ENCODE peak calls at places on chromosomes 13 and 19, in seven cellular contexts. R is endothelial cell of umbilical vein; F is body of pancreas; O is CD8-positive, alpha-beta T cell; I is heart left ventricle; J is pancreas; H is thoracic aorta. Q is an unnamed sample. For H3K4me1, the result is how much of the 10 kb centered on the place peaks cover.

GRCh38 chr13:98664047-98664446 is 87.1 kb upstream of the STK24 start:
- DNase-seq in R (no peak), J (no peak), H (no peak), F (no peak), O (no peak), I (no peak), Q (peak)

GRCh38 chr13:42214445-42214844 is 57.5 kb upstream of the AKAP11 start:
- DNase-seq in F (no peak), J (no peak), O (no peak), H (no peak), R (no peak), I (no peak), Q (peak)

GRCh38 chr13:32902898-32903297 is 113.3 kb upstream of the KL start:
- DNase-seq in H (peak), I (peak), R (no peak), O (no peak), F (peak), J (no peak), Q (no peak)

GRCh38 chr19:14248578-14249011 is 42.6 kb upstream of the ADGRL1 start:
- DNase-seq in J (peak), O (peak), R (peak), I (peak), H (no peak), F (no peak), Q (no peak)

GRCh38 chr19:44925114-44925891 is 10.9 kb downstream of the APOC1 start:
- DNase-seq in I (peak), J (peak), F (no peak), H (no peak), O (no peak), R (no peak), Q (no peak)

GRCh38 chr13:35714096-35714495 is 237.6 kb upstream of the MAB21L1 start:
- DNase-seq in I (no peak), R (no peak), H (no peak), F (no peak), J (no peak), O (no peak), Q (peak)

GRCh38 chr13:20848203-20848602 is 54.3 kb downstream of the XPO4 start:
- DNase-seq in R (no peak), O (no peak), F (no peak), J (no peak), I (no peak), H (no peak), Q (no peak)

GRCh38 chr19:42352216-42352892 is 26.9 kb downstream of the MEGF8 start:
- DNase-seq in J (peak), O (no peak), I (no peak), H (no peak), F (no peak), R (no peak), Q (no peak)

GRCh38 chr13:26213982-26214381 is 8.1 kb downstream of the RNF6 start:
- DNase-seq in R (no peak), F (no peak), J (no peak), I (no peak), H (no peak), O (no peak), Q (no peak)

GRCh38 chr19:30444253-30444671 is 72.1 kb downstream of the ZNF536 start:
- DNase-seq in J (no peak), O (no peak), H (no peak), F (no peak), I (no peak), R (no peak), Q (no peak)

GRCh38 chr13:97781891-97782305 is 171.6 kb upstream of the IPO5 start:
- DNase-seq in I (no peak), R (no peak), J (no peak), F (no peak), O (no peak), H (no peak), Q (no peak)

GRCh38 chr13:68124437-68125086 is 894.4 kb upstream of the PCDH9 start:
- DNase-seq in O (no peak), I (no peak), R (no peak), F (no peak), H (no peak), J (no peak), Q (peak)

GRCh38 chr19:49857834-49858590 is 7.1 kb downstream of the PTOV1 start:
- DNase-seq in R (no peak), F (no peak), O (no peak), J (peak), H (no peak), I (peak), Q (no peak)

GRCh38 chr13:47069133-47069532 is 172.3 kb upstream of the HTR2A start:
- DNase-seq in R (no peak), F (no peak), O (no peak), J (no peak), I (no peak), H (no peak), Q (no peak)

GRCh38 chr19:444677-445210 is 16.1 kb downstream of the SHC2 start:
- DNase-seq in R (no peak), H (no peak), J (peak), F (no peak), I (no peak), O (no peak), Q (no peak)

GRCh38 chr13:97122381-97122996 is 99.6 kb upstream of the MBNL2 start:
- DNase-seq in R (peak), O (no peak), F (no peak), J (no peak), H (no peak), I (no peak), Q (peak)

GRCh38 chr13:101205408-101205807 is 210.9 kb downstream of the NALCN start:
- DNase-seq in F (no peak), J (no peak), H (no peak), O (no peak), I (no peak), R (no peak), Q (no peak)

GRCh38 chr19:10005632-10006334 is 4.5 kb downstream of the COL5A3 start:
- DNase-seq in H (no peak), J (no peak), R (no peak), I (no peak), O (no peak), F (no peak), Q (no peak)

GRCh38 chr19:53365134-53365898 is at the start of gene ZNF525:
- DNase-seq in F (peak), O (peak), H (peak), R (peak), J (peak), I (peak), Q (peak)

GRCh38 chr19:7924651-7925170 is 1.2 kb downstream of the CTXN1 start:
- DNase-seq in I (no peak), R (no peak), F (no peak), J (peak), O (no peak), H (no peak), Q (no peak)

GRCh38 chr19:7923295-7924191 is 2.4 kb downstream of the CTXN1 start:
- DNase-seq in O (no peak), F (no peak), R (no peak), J (peak), I (no peak), H (no peak), Q (no peak)

GRCh38 chr19:7922841-7923205 is 2.7 kb downstream of the SNAPC2 start:
- DNase-seq in H (no peak), J (no peak), I (no peak), O (no peak), R (no peak), F (no peak), Q (no peak)

GRCh38 chr19:7925171-7925837 is 631 bp downstream of the CTXN1 start:
- DNase-seq in R (peak), I (peak), O (peak), F (peak), H (no peak), J (peak), Q (no peak)

GRCh38 chr19:7924241-7924640 is 1.7 kb downstream of the CTXN1 start:
- DNase-seq in J (no peak), H (no peak), I (no peak), O (no peak), F (no peak), R (no peak), Q (no peak)
- H3K4me1 ChIP-seq in J (under half), H (half or more), I (under half), O (under half), F (half or more), R (under half), Q (under half)

DNA sequence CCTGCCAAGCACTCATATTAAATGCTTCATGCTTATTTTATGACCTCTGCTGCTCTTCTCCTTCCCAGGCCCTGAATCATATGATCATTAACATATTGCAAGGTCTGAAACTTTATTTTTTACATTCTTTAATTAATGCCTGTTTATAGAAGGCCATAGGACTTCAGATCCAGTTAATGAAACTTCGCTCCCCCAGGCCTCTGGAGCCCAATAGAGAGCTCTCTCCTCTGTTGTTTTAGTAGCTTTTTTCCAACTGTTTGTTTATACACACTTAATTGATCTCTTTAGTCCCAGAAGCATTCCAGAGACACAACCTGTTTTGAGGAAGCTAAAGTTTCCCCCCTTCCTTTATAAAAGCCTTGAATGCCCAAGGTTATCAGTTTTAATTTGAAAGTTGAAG is 68.3 kb downstream of the DACH1 start:
- DNase-seq in F (no peak), R (no peak), J (no peak), I (no peak), O (no peak), H (no peak), Q (no peak)
- H3K4me1 ChIP-seq in F (under half), R (under half), J (under half), I (under half), O (under half), H (under half), Q (under half)

GRCh38 chr19:17243340-17243853 is 2.3 kb downstream of the NR2F6 start:
- DNase-seq in J (peak), H (no peak), R (no peak), I (no peak), O (no peak), F (peak), Q (no peak)
- H3K4me1 ChIP-seq in J (under half), H (under half), R (under half), I (under half), O (under half), F (half or more), Q (under half)

GRCh38 chr13:23623394-23623793 is 53.2 kb downstream of the TNFRSF19 start:
- DNase-seq in I (no peak), R (no peak), H (no peak), F (no peak), O (no peak), J (no peak), Q (no peak)
- H3K4me1 ChIP-seq in I (under half), R (under half), H (under half), F (under half), O (under half), J (under half), Q (under half)

GRCh38 chr19:18470153-18470552 is 32.2 kb upstream of the ISYNA1 start:
- DNase-seq in I (no peak), O (no peak), R (peak), J (peak), H (no peak), F (no peak), Q (no peak)
- H3K4me1 ChIP-seq in I (under half), O (under half), R (under half), J (under half), H (half or more), F (half or more), Q (under half)

GRCh38 chr19:2079076-2079864 is 16.9 kb downstream of the MOB3A start:
- DNase-seq in I (no peak), F (no peak), J (no peak), H (no peak), O (no peak), R (no peak), Q (no peak)

GRCh38 chr19:2081873-2082810 is 14.0 kb downstream of the MOB3A start:
- DNase-seq in O (peak), J (no peak), H (no peak), R (no peak), F (no peak), I (no peak), Q (no peak)

GRCh38 chr19:2077833-2078619 is 18.1 kb downstream of the MOB3A start:
- DNase-seq in F (no peak), I (no peak), H (no peak), O (no peak), J (no peak), R (no peak), Q (no peak)

GRCh38 chr19:2079865-2080301 is 16.2 kb downstream of the MOB3A start:
- DNase-seq in F (no peak), O (no peak), J (peak), R (no peak), H (no peak), I (no peak), Q (no peak)

GRCh38 chr19:2080336-2080988 is 15.7 kb downstream of the MOB3A start:
- DNase-seq in I (no peak), R (no peak), O (no peak), H (no peak), F (no peak), J (no peak), Q (peak)
- H3K4me1 ChIP-seq in I (under half), R (under half), O (under half), H (under half), F (under half), J (under half), Q (under half)

GRCh38 chr19:8460516-8461298 is 15.9 kb downstream of the HNRNPM start:
- DNase-seq in F (no peak), O (no peak), J (no peak), I (no peak), R (no peak), H (no peak), Q (no peak)
- H3K4me1 ChIP-seq in F (half or more), O (under half), J (half or more), I (half or more), R (under half), H (half or more), Q (under half)

DNA sequence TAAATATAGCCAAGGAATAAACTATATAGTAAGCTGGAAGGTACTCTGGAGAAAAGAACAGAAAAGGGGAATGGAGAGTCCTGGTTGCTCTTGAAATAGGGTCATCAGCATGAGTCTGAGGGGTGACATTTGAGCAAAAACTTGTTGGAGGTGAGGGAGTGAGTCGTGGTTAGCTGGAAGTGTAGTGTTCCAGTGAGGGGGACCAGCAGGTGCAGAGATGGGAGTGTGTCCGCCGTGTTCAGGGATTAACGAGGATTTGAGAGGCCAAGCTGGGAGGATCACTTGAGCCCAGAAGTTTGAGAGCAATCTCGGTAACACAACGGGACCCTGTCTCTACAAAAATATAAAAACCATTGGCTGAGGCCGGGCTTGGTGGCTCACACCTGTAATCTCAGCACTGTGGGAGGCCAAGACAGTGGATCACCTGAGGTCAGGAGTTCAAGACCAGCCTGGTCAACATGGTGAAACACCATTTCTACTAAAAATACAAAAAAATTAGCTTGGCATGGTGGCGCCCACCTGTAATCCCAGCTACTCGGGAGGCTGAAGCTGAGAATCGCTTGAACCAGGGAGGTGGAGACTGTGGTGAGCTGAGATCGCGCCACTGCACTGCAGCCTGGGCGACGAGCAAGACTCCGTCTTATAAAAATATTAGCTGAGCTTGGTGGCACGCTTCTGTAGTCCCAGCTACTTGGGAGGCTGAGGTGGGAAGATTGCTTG is 1.1 kb downstream of the SUPT5H start:
- DNase-seq in H (no peak), O (no peak), I (no peak), F (no peak), R (no peak), J (no peak), Q (no peak)
- H3K4me1 ChIP-seq in H (under half), O (under half), I (under half), F (under half), R (under half), J (under half), Q (under half)

GRCh38 chr19:7349231-7349591 is 474 bp downstream of the ARHGEF18 start:
- DNase-seq in O (no peak), H (no peak), J (no peak), I (no peak), R (no peak), F (no peak), Q (no peak)
- H3K4me1 ChIP-seq in O (half or more), H (under half), J (under half), I (under half), R (under half), F (under half), Q (under half)

DNA sequence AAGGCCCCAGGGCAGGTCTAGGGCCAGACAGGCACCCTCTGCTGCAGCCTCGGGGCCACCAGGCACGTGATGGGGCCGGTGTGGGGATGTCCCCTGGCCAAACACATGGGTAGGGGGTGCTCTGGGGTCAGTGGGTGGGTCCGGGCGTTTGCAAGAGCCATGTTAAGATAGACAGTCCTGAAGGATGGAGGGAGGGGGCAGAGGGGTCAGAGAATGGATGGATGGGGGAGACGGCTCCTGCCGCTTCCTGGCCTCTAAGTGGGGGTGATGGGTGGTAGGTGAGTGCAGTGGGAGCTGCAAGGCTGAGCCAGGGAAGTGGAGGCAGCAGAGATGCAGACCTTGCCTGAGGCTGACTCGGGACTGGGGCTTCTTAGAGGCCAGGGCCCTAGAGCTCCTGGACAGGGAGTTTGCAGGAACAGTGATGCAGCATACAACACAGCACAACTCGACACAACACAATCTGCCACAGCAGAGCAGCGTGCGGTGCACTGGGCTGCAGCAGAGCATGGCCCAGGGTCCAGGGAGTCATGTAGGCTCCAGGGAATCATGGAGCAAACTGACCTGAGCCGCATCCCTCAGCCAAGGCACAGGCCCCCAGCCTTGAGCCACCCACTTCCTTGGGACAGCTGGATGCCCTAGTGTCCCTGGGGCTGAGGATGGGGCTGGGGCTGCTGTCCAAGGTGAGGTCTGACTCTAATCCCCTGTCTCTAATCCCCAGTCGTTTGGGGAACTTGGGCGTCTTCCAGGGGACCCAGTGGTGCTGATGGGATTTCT is 97.5 kb downstream of the SCGB2B2 start:
- DNase-seq in J (peak), I (no peak), R (no peak), H (no peak), O (no peak), F (no peak), Q (no peak)
- H3K4me1 ChIP-seq in J (under half), I (under half), R (under half), H (under half), O (under half), F (under half), Q (under half)

Q was measured in foreskin keratinocyte.